ENCODE peak calls at places on chromosomes 13 and 19, in six cellular contexts. V is HepG2, R is uterus, S is ovary, Y is body of pancreas, O is breast epithelium. L is an unnamed sample.

GRCh38 chr19:43782311-43782660 is 1.5 kb upstream of the KCNN4 start:
- DNase-seq in Y (no peak), R (no peak), O (no peak), S (no peak), V (no peak), L (no peak)

GRCh38 chr13:56189978-56190377 is 950.7 kb upstream of the PRR20A start:
- DNase-seq in S (no peak), O (no peak), R (no peak), V (no peak), Y (no peak), L (no peak)

GRCh38 chr19:7953060-7953459 is 9.6 kb upstream of the TIMM44 start:
- DNase-seq in O (no peak), Y (no peak), S (no peak), R (no peak), V (no peak), L (no peak)

GRCh38 chr13:48979892-48980291 is 4.2 kb downstream of the FNDC3A start:
- DNase-seq in O (no peak), V (no peak), S (no peak), Y (no peak), R (no peak), L (no peak)

GRCh38 chr13:70457474-70457873 is 349.2 kb upstream of the KLHL1 start:
- DNase-seq in V (no peak), Y (no peak), O (no peak), S (no peak), R (no peak), L (no peak)

GRCh38 chr19:54426291-54426918 is 11.1 kb downstream of the TTYH1 start:
- DNase-seq in O (no peak), V (no peak), S (no peak), Y (no peak), R (no peak), L (no peak)

GRCh38 chr19:18966304-18966703 is 25.3 kb upstream of the HOMER3 start:
- DNase-seq in S (no peak), O (no peak), V (no peak), R (no peak), Y (no peak), L (no peak)

GRCh38 chr19:18736415-18737336 is 53.2 kb downstream of the CRTC1 start:
- DNase-seq in V (no peak), O (peak; percentile 70), R (no peak), S (no peak), Y (peak; percentile 59), L (no peak)

GRCh38 chr13:98022210-98022609 is 68.7 kb downstream of the IPO5 start:
- DNase-seq in O (no peak), Y (no peak), V (peak; percentile 29), S (no peak), R (no peak), L (no peak)

GRCh38 chr13:42364613-42365000 is 92.7 kb downstream of the AKAP11 start:
- DNase-seq in V (no peak), R (no peak), S (no peak), Y (no peak), O (no peak), L (no peak)

GRCh38 chr13:32409561-32410440 is 18.1 kb downstream of the N4BP2L1 start:
- DNase-seq in S (peak; percentile 76), V (no peak), O (no peak), R (peak; percentile 59), Y (no peak), L (no peak)

GRCh38 chr13:99063952-99064351 is 86.1 kb upstream of the DOCK9 start:
- DNase-seq in R (no peak), Y (no peak), O (no peak), S (no peak), V (no peak), L (no peak)

GRCh38 chr13:19959141-19959830 is 759 bp downstream of the ZMYM2 start:
- DNase-seq in R (peak; percentile 47), Y (peak; percentile 61), V (peak; percentile 27), S (peak; percentile 71), O (peak; percentile 64), L (peak; percentile 63)

GRCh38 chr13:112928958-112929777 is 39.8 kb upstream of the MCF2L start:
- DNase-seq in Y (no peak), S (no peak), V (peak; percentile 78), R (no peak), O (no peak), L (peak; percentile 80)

GRCh38 chr19:40599331-40600085 is 1.7 kb upstream of the LTBP4 start:
- DNase-seq in Y (no peak), R (peak; percentile 68), V (no peak), O (no peak), S (peak; percentile 60), L (no peak)

GRCh38 chr19:40598918-40599307 is 2.3 kb upstream of the LTBP4 start:
- DNase-seq in R (no peak), O (no peak), Y (no peak), V (no peak), S (peak; percentile 43), L (no peak)

GRCh38 chr19:40601061-40601973 is at the start of gene LTBP4:
- DNase-seq in R (peak; percentile 81), O (no peak), Y (no peak), V (no peak), S (peak; percentile 88), L (no peak)

GRCh38 chr19:40598121-40598917 is 2.9 kb upstream of the LTBP4 start:
- DNase-seq in S (peak; percentile 91), O (peak; percentile 93), V (peak; percentile 63), Y (peak; percentile 89), R (peak; percentile 91), L (peak; percentile 94)

DNA sequence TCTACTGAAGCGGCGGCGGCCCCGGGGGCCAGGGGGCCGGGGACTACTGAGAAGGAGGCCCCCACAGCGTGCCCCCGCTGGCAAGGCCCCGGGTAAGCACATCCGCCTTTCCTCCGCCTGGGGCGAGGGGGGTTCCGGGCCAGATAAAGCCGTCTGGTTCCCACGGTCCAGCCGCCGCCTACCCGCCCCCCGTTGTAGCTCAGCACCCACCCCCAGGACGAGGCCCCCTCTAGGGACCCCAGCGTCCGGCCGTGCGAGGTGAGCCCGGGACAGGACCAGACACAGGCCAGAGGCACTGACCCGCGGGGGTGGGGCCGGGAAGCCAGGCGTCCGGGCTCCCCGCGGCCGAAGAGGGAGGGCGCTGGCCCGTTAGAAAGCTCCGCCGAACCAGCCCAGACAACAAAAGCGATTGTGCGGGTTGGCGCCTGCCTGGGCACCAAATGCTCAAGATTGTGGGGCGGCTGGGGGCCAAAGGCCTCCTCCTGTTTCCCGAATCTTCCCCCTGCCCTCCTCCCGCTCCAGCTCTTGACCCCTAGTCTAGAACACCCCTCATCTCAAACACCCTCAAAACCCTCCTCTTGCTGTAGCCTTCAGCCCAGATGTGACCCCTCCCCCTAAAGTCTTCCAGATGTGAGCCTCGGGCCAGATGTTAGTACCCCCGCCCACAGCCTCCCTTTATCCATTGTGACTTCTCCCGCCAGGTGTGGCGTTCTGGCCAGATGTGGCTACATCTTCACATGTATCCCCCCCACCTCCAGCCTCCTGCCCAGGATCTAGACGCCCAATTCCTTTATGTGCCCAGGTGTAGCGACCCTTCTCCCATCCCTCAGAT is 867 bp upstream of the LTBP4 start:
- DNase-seq in O (no peak), V (no peak), S (peak; percentile 68), Y (no peak), R (peak; percentile 59), L (no peak)
- H3K27ac ChIP-seq in O (peak overlapping the region; percentile 10), V (no peak overlapping the region), S (peak overlapping the region; percentile 59), Y (no peak overlapping the region), R (peak overlapping the region; percentile 91), L (peak overlapping the region; percentile 50)

DNA sequence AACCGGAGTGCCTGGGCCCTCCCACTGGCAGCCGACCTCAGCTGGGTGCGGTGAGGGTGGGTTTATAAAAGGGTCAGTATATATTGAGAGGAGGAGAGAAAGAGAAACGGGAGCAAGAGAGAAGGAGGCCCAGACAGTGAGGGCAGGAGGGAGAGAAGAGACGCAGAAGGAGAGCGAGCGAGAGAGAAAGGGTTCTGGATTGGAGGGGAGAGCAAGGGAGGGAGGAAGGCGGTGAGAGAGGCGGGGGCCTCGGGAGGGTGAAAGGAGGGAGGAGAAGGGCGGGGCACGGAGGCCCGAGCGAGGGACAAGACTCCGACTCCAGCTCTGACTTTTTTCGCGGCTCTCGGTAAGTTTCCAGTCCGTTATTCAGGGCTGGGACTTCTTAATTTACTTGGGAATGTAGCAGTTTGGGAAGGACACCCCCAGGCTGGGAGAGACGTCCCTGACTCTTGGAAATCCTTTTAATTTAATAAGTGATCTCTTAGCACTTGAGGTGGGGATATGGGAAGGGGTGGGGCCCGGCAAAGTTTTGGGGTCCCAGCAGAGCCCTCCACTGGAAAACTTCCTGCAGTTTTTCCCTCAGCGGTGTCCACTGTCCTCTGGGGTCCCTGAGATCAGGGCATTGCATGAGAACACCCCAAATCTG is at the start of gene EMP3:
- DNase-seq in Y (peak; percentile 40), V (no peak), S (peak; percentile 88), O (peak; percentile 74), R (peak; percentile 91), L (peak; percentile 83)
- TF ChIP-seq POLR2A in Y (peak; percentile 51), V (no peak), S (peak; percentile 73), O (peak; percentile 23), R (peak; percentile 67), L (no peak)

GRCh38 chr19:17195106-17195505 is 20.1 kb upstream of the USE1 start:
- DNase-seq in O (no peak), S (no peak), R (no peak), Y (no peak), V (no peak), L (no peak)

GRCh38 chr19:17197666-17198065 is 17.5 kb upstream of the USE1 start:
- DNase-seq in Y (no peak), O (no peak), S (no peak), V (no peak), R (no peak), L (no peak)

GRCh38 chr19:17192751-17193150 is 22.4 kb upstream of the USE1 start:
- DNase-seq in V (no peak), R (no peak), Y (no peak), S (no peak), O (no peak), L (no peak)

GRCh38 chr19:17194608-17195007 is 20.5 kb upstream of the USE1 start:
- DNase-seq in S (no peak), R (no peak), V (no peak), Y (no peak), O (no peak), L (peak; percentile 26)

GRCh38 chr19:17196610-17197009 is 18.5 kb upstream of the USE1 start:
- DNase-seq in O (no peak), R (no peak), Y (no peak), V (no peak), S (no peak), L (no peak)
- H3K4me1 ChIP-seq in O (no peaks in the 10 kb centered on the region), R (no peaks in the 10 kb centered on the region), Y (no peaks in the 10 kb centered on the region), V (peaks cover 20% of the 10 kb centered on the region), S (no peaks in the 10 kb centered on the region), L (no peaks in the 10 kb centered on the region)

DNA sequence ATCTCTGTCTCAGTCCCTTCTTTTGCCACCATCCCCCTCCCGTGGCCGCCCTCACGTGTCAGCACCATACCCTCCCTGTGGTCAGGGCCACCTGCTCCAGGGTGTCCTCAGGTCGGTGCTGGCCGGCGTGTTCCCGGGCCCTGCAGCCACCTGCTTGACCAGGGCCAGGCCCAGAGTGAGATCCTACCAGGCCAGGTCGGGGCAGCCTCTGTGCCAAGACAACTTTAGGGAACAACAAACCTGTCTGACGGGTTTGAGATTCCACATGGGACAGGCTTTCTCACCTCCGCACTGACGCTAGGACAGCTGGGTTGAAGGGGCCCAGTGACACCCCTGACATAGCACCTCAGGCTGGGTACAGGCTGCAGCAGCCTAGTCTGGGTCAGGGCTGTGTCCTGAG is 7.5 kb upstream of the SBNO2 start:
- DNase-seq in V (no peak), R (no peak), Y (peak; percentile 73), S (peak; percentile 20), O (peak; percentile 88), L (no peak)
- H3K27ac ChIP-seq in V (no peak overlapping the region), R (no peak overlapping the region), Y (peak overlapping the region; percentile 65), S (no peak overlapping the region), O (peak overlapping the region; percentile 88), L (no peak overlapping the region)

L was measured in Peyer's patch.